ENCODE peak calls at places on chromosomes 12 and 14, in six cellular contexts. T is IMR-90, L is A549, V is RWPE2, H is fibroblast of lung, M is suprapubic skin. W is an unnamed sample. For H3K4me1, the result is how much of the 10 kb centered on the place peaks cover.

GRCh38 chr12:100388382-100388781 is 31.5 kb downstream of the SLC17A8 start:
- DNase-seq in T (no peak), L (no peak), V (no peak), H (no peak), M (no peak), W (no peak)

GRCh38 chr12:85057370-85057963 is 21.3 kb downstream of the LRRIQ1 start:
- DNase-seq in T (peak), L (peak), V (no peak), H (peak), M (no peak), W (peak)

GRCh38 chr12:86770871-86771270 is 514.7 kb upstream of the MGAT4C start:
- DNase-seq in T (no peak), L (no peak), V (no peak), H (no peak), M (no peak), W (no peak)

GRCh38 chr12:94704452-94704871 is 54.1 kb upstream of the TMCC3 start:
- DNase-seq in T (peak), L (peak), V (no peak), H (peak), M (no peak), W (peak)

GRCh38 chr14:34629657-34630529 is at the start of gene SNX6:
- DNase-seq in T (peak), L (peak), V (peak), H (peak), M (peak), W (peak)

GRCh38 chr14:103749452-103749851 is 33.8 kb downstream of the ZFYVE21 start:
- DNase-seq in T (no peak), L (no peak), V (no peak), H (no peak), M (no peak), W (no peak)

GRCh38 chr12:105671720-105672119 is 341.2 kb downstream of the C12orf75 start:
- DNase-seq in T (peak), L (no peak), V (no peak), H (no peak), M (no peak), W (no peak)

GRCh38 chr12:58346032-58346632 is 404.8 kb downstream of the ATP23 start:
- DNase-seq in T (peak), L (peak), V (no peak), H (peak), M (no peak), W (peak)

GRCh38 chr12:126042286-126042685 is 977.1 kb downstream of the AACS start:
- DNase-seq in T (no peak), L (no peak), V (no peak), H (no peak), M (no peak), W (no peak)

GRCh38 chr12:132761032-132761910 is at the start of gene ANKLE2:
- DNase-seq in T (peak), L (peak), V (peak), H (peak), M (peak), W (peak)

GRCh38 chr12:53844989-53845836 is 93.4 kb upstream of the HOXC13 start:
- DNase-seq in T (peak), L (peak), V (peak), H (no peak), M (no peak), W (no peak)

GRCh38 chr12:67042697-67043131 is 226.4 kb upstream of the CAND1 start:
- DNase-seq in T (peak), L (peak), V (no peak), H (peak), M (no peak), W (no peak)

GRCh38 chr12:20142956-20143355 is 225.4 kb upstream of the PDE3A start:
- DNase-seq in T (no peak), L (no peak), V (no peak), H (no peak), M (no peak), W (no peak)

DNA sequence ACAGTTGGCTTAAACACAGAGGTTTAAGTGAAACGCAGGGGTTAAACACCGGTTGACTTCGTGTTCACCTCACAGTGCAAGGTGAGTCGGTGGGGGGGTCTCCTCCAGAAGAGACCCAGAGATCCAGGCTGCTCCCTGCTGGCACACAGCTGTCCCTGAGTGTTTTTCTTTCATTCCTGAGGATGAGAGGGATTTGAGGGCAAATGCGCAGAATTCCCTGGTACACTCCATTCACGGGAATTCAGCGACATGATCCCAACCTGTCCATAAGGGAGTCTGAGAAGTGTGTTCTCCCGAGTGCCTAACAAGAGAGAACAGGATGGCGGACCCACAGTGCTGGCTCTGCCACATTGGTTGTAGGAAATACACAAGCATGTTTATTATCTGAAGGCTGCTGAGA is 107.2 kb upstream of the ESRRB start:
- DNase-seq in T (no peak), L (no peak), V (no peak), H (no peak), M (no peak), W (no peak)
- H3K4me1 ChIP-seq in T (under half), L (under half), V (under half), H (under half), M (under half), W (under half)

GRCh38 chr12:56007148-56007891 is 10.2 kb downstream of the SUOX start:
- DNase-seq in T (peak), L (peak), V (peak), H (peak), M (peak), W (peak)
- H3K27ac ChIP-seq in T (peak), L (peak), V (peak), H (peak), M (peak), W (no peak)

DNA sequence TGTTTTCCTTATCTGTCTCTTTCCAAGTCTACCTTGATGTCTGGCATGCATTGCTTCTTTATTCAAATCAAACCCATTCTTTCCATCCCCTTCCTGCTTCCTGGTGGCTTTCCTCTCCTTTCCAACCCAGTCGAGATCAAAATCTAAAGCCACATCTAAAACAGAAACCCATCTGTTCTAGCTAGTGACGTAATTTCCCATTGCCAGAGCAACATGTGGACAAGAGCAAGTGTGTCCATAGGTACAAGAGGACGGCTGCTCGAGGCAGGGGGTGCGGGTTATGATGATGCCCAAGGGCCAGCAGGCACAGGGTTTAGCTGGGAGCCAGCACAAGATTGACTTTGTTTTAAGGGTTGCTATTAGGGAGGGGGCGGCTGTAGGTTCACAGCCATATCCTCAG is 7.0 kb downstream of the KRT80 start:
- DNase-seq in T (peak), L (no peak), V (no peak), H (no peak), M (no peak), W (peak)
- H3K4me1 ChIP-seq in T (half or more), L (half or more), V (half or more), H (half or more), M (half or more), W (half or more)

GRCh38 chr14:65594882-65595237 is 182.3 kb downstream of the FUT8 start:
- DNase-seq in T (no peak), L (no peak), V (no peak), H (no peak), M (no peak), W (no peak)
- H3K27ac ChIP-seq in T (no peak), L (peak), V (no peak), H (no peak), M (no peak), W (no peak)

GRCh38 chr12:120254809-120255208 is 10.7 kb downstream of the PXN start:
- DNase-seq in T (no peak), L (no peak), V (no peak), H (no peak), M (no peak), W (peak)
- H3K4me1 ChIP-seq in T (under half), L (half or more), V (half or more), H (under half), M (half or more), W (half or more)

DNA sequence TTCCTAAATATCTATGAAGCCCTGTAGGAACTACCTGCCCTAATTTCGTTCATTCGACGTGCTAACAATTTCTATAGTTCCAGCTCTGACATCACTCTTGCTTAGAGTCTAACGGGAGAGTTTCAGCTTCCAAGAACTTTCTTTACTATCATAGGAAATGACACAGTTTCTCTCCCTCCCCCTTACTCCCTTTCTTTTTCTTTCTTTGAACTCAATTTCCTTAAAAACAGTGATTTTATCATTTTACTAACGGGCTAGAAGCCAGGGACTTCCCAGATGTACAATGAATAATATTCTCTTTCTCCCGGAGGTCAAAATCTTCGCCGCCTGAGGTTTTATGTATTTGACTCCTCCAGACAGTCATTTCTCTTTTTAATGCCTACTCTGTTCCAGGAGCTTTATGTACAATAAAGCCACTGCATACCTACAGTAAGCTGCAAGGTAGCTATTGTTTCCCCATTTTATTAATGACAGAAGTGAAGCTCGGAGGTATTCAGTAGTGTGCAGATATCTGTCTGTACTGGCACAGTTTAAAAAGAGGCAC is 15.7 kb downstream of the SMCO2 start:
- DNase-seq in T (peak), L (no peak), V (no peak), H (peak), M (no peak), W (peak)
- H3K27ac ChIP-seq in T (no peak), L (peak), V (no peak), H (no peak), M (no peak), W (peak)

DNA sequence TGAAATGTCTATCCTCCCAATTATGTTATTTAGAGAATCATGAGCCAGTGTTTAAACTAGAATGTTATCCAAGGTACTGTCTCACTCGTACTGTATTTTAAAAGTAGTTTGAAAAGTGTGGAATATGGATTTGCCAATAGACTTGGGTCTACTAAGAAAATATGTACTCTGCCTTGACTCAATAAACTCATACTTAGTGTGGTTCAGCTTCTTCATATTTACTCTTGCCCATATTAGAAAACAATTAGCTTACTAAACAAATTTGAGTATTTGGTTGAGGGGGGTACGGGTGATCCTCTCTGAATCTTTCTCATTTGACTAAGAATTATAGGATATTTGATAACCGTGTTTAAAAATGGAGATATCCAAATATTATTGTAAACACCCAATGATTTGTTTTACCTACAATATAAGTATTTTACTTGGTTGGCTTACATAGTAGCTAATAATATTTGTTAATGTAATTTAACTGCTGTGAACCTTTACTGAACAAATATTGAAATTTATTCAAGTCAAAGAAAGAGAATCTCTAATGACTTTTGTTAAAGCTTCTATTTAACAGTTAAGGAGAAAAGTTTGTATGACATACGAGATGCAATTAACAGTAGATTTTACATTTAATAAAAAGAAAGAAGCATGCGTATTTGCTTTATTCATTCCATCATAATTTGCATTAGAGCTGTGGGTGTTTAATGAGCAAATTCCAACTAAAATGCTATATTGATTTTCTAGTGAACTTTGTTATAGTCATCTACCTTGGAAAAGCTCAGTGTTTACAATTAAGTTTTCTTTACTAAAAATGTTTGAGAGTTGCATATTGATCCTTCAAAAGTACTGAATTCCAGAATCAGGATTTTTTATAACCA is 81.2 kb downstream of the MIPOL1 start:
- DNase-seq in T (no peak), L (no peak), V (no peak), H (no peak), M (no peak), W (no peak)
- H3K4me1 ChIP-seq in T (under half), L (under half), V (under half), H (under half), M (under half), W (under half)